ENCODE peak calls at places on chromosomes 13 and 19, in five cellular contexts. S, T, W, Q and J are unnamed samples. For H3K9me3, the result is how much of the 10 kb centered on the place peaks cover.

GRCh38 chr13:83007226-83007625 is 875.0 kb downstream of the SLITRK1 start:
- DNase-seq in S (no peak), T (no peak), W (no peak), Q (no peak), J (no peak)

GRCh38 chr13:72293206-72293605 is 426.2 kb upstream of the DACH1 start:
- DNase-seq in S (no peak), T (no peak), W (no peak), Q (no peak), J (peak)

GRCh38 chr19:11446652-11447301 is 11.3 kb downstream of the PRKCSH start:
- DNase-seq in S (no peak), T (no peak), W (peak), Q (peak), J (peak)

GRCh38 chr13:99590519-99591011 is 89.3 kb downstream of the TM9SF2 start:
- DNase-seq in S (no peak), T (no peak), W (no peak), Q (no peak), J (peak)

GRCh38 chr19:17424743-17425365 is 5.0 kb downstream of the MVB12A start:
- DNase-seq in S (no peak), T (no peak), W (peak), Q (no peak), J (peak)

GRCh38 chr19:45142016-45142727 is 18.6 kb downstream of the NKPD1 start:
- DNase-seq in S (no peak), T (no peak), W (no peak), Q (no peak), J (no peak)

GRCh38 chr13:50366488-50367174 is 351.4 kb downstream of the KCNRG start:
- DNase-seq in S (peak), T (no peak), W (peak), Q (no peak), J (peak)

GRCh38 chr13:27830010-27830409 is 37.7 kb downstream of the GSX1 start:
- DNase-seq in S (no peak), T (no peak), W (peak), Q (peak), J (peak)

GRCh38 chr19:50537769-50538230 is 24.1 kb upstream of the ASPDH start:
- DNase-seq in S (no peak), T (peak), W (peak), Q (peak), J (peak)

GRCh38 chr19:49642488-49643035 is 553 bp downstream of the SCAF1 start:
- DNase-seq in S (no peak), T (no peak), W (peak), Q (no peak), J (no peak)

GRCh38 chr13:101343128-101343787 is 73.0 kb downstream of the NALCN start:
- DNase-seq in S (no peak), T (no peak), W (no peak), Q (no peak), J (peak)

GRCh38 chr19:45591638-45592005 is 7.0 kb upstream of the OPA3 start:
- DNase-seq in S (no peak), T (no peak), W (no peak), Q (no peak), J (no peak)

GRCh38 chr13:21045101-21045500 is 16.3 kb downstream of the LATS2 start:
- DNase-seq in S (no peak), T (no peak), W (no peak), Q (no peak), J (no peak)

GRCh38 chr13:110103479-110103878 is 203.5 kb downstream of the COL4A1 start:
- DNase-seq in S (no peak), T (no peak), W (no peak), Q (no peak), J (no peak)

GRCh38 chr13:114007566-114007965 is 33.7 kb upstream of the C13orf46 start:
- DNase-seq in S (no peak), T (no peak), W (no peak), Q (no peak), J (no peak)

GRCh38 chr19:14683439-14683838 is 6.4 kb upstream of the ZNF333 start:
- DNase-seq in S (no peak), T (no peak), W (no peak), Q (no peak), J (no peak)

GRCh38 chr13:51759240-51759639 is 44.7 kb downstream of the DHRS12 start:
- DNase-seq in S (no peak), T (no peak), W (no peak), Q (no peak), J (no peak)

GRCh38 chr13:79481685-79482052 is 714 bp downstream of the NDFIP2 start:
- DNase-seq in S (no peak), T (no peak), W (peak), Q (no peak), J (no peak)

GRCh38 chr19:17420267-17420924 is 549 bp downstream of the MVB12A start:
- DNase-seq in S (no peak), T (no peak), W (peak), Q (no peak), J (peak)

GRCh38 chr19:13396256-13397080 is 109.8 kb downstream of the CACNA1A start:
- DNase-seq in S (no peak), T (peak), W (no peak), Q (peak), J (peak)

GRCh38 chr13:95571941-95572340 is 19.4 kb downstream of the CLDN10 start:
- DNase-seq in S (no peak), T (no peak), W (no peak), Q (no peak), J (no peak)

GRCh38 chr19:15265849-15266248 is 33.6 kb upstream of the EPHX3 start:
- DNase-seq in S (no peak), T (no peak), W (peak), Q (no peak), J (peak)

GRCh38 chr19:51277112-51277511 is 26.2 kb downstream of the SIGLECL1 start:
- DNase-seq in S (no peak), T (no peak), W (no peak), Q (no peak), J (no peak)

GRCh38 chr13:79679334-79679733 is 198.4 kb downstream of the NDFIP2 start:
- DNase-seq in S (no peak), T (peak), W (peak), Q (peak), J (peak)

GRCh38 chr13:42101821-42102580 is 53.6 kb downstream of the DGKH start:
- DNase-seq in S (no peak), T (no peak), W (no peak), Q (no peak), J (peak)

GRCh38 chr13:72126424-72126823 is 259.4 kb upstream of the DACH1 start:
- DNase-seq in S (no peak), T (no peak), W (no peak), Q (no peak), J (peak)

GRCh38 chr19:34236035-34236793 is 18.1 kb upstream of the GARRE1 start:
- DNase-seq in S (no peak), T (no peak), W (no peak), Q (no peak), J (no peak)

GRCh38 chr13:75329723-75330122 is 152.2 kb downstream of the TBC1D4 start:
- DNase-seq in S (no peak), T (peak), W (no peak), Q (no peak), J (no peak)

GRCh38 chr13:24623141-24623665 is 57.0 kb upstream of the ATP12A start:
- DNase-seq in S (no peak), T (no peak), W (no peak), Q (no peak), J (no peak)

GRCh38 chr13:30355405-30355741 is 48.0 kb upstream of the KATNAL1 start:
- DNase-seq in S (no peak), T (peak), W (peak), Q (no peak), J (peak)

GRCh38 chr13:110345266-110345665 is 38.2 kb downstream of the COL4A2 start:
- DNase-seq in S (no peak), T (no peak), W (no peak), Q (no peak), J (no peak)

GRCh38 chr13:73056054-73056962 is 2.5 kb upstream of the KLF5 start:
- DNase-seq in S (no peak), T (peak), W (no peak), Q (peak), J (peak)

GRCh38 chr19:8194528-8195275 is 14.5 kb upstream of the CERS4 start:
- DNase-seq in S (no peak), T (no peak), W (no peak), Q (no peak), J (no peak)

GRCh38 chr13:45224181-45224580 is 23.3 kb upstream of the KCTD4 start:
- DNase-seq in S (no peak), T (no peak), W (no peak), Q (no peak), J (no peak)

GRCh38 chr13:40238761-40239160 is 427.7 kb downstream of the FOXO1 start:
- DNase-seq in S (no peak), T (no peak), W (no peak), Q (no peak), J (no peak)

GRCh38 chr19:22326219-22326618 is 40.0 kb downstream of the ZNF729 start:
- DNase-seq in S (no peak), T (no peak), W (no peak), Q (no peak), J (no peak)

GRCh38 chr19:22332924-22333323 is 46.7 kb downstream of the ZNF729 start:
- DNase-seq in S (no peak), T (no peak), W (no peak), Q (no peak), J (no peak)

GRCh38 chr19:22331521-22331920 is 45.3 kb downstream of the ZNF729 start:
- DNase-seq in S (no peak), T (no peak), W (no peak), Q (no peak), J (no peak)

DNA sequence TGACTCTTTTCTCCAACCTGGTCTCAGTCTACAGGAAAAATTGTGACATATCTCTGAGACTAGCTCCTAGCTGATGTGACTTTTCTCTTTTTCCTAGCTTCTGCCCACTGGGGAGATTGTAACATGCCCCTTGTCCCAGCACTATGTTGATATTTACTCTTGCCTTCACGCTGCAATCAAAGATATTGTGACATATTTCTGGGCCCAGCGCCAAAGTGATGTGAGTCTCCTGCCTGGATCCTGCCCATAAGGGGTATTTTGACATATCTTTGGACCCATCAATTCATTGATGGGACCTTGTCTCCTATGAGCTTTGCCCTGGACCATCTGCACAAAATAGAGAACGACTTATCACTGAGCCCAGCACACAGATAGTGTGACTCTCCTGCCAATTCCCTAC is 41.1 kb downstream of the ZNF729 start:
- DNase-seq in S (no peak), T (no peak), W (no peak), Q (no peak), J (no peak)
- H3K9me3 ChIP-seq in S (under half), T (half or more), W (under half), Q (half or more), J (under half)

GRCh38 chr13:112067871-112068305 is 939 bp downstream of the SOX1 start:
- DNase-seq in S (no peak), T (no peak), W (no peak), Q (no peak), J (no peak)
- TF ChIP-seq MAX in S (no peak), T (no peak), W (no peak), Q (no peak), J (no peak)

GRCh38 chr19:58356236-58356970 is 3.1 kb upstream of the A1BG start:
- DNase-seq in S (no peak), T (no peak), W (no peak), Q (no peak), J (peak)

GRCh38 chr19:58356971-58357797 is 3.9 kb upstream of the A1BG start:
- DNase-seq in S (no peak), T (no peak), W (no peak), Q (no peak), J (no peak)

GRCh38 chr19:58355891-58356235 is 2.6 kb upstream of the A1BG start:
- DNase-seq in S (no peak), T (no peak), W (no peak), Q (no peak), J (no peak)

GRCh38 chr19:58355215-58355796 is 2.0 kb upstream of the A1BG start:
- DNase-seq in S (no peak), T (no peak), W (no peak), Q (no peak), J (no peak)

GRCh38 chr19:58357798-58358145 is 4.5 kb upstream of the A1BG start:
- DNase-seq in S (no peak), T (no peak), W (no peak), Q (no peak), J (no peak)
- H3K9me3 ChIP-seq in S (under half), T (under half), W (under half), Q (under half), J (under half)

DNA sequence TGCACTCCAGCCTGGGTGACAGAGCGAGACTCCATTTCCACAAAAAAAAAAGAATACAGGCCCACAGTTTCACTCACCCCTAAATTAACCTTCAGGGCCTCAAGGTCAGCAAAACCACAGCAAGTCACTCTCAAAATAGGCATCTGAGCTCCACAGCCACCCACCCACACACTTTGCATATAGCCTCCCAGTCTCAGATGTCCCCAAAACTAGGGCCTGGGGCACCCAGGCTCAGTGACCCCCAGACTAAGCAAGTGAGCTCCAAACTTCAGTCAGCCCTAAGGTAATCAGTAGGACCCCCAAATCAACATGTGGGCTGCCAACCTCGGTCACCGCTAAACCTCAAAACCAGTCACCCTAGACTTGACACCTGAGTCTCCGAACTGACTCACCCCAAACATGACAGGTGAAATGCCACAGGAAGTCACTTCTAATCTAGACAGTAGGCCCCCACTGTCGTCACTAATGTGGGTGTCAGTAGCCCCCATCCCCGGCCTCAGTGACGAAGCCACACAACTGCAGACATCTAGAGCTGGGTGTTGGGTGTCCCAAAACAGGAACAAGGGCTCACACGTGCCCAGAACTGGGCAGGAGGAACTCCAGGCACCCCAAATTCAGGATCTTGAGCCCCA is 13.9 kb downstream of the RABAC1 start:
- DNase-seq in S (peak), T (no peak), W (no peak), Q (no peak), J (no peak)
- TF ChIP-seq MAX in S (peak), T (no peak), W (no peak), Q (no peak), J (no peak)

DNA sequence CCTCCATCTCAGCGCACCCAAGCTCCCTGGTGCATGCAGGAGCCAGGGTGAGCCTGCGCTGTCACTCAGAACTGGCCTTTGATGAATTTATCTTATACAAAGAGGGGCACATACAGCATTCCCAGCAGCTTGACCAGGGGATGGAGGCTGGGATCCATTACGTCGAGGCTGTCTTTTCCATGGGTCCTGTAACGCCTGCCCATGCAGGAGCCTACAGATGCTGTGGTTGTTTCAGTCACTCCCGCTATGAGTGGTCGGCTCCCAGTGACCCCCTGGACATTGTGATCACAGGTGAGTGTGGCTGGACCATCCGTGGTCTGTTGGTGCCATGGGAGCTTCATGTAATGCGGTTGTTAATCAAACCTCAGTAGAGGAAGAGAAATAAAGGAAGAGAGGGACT is 33.0 kb downstream of the LAIR2 start:
- DNase-seq in S (no peak), T (no peak), W (no peak), Q (no peak), J (no peak)
- H3K9me3 ChIP-seq in S (under half), T (under half), W (under half), Q (under half), J (under half)

DNA sequence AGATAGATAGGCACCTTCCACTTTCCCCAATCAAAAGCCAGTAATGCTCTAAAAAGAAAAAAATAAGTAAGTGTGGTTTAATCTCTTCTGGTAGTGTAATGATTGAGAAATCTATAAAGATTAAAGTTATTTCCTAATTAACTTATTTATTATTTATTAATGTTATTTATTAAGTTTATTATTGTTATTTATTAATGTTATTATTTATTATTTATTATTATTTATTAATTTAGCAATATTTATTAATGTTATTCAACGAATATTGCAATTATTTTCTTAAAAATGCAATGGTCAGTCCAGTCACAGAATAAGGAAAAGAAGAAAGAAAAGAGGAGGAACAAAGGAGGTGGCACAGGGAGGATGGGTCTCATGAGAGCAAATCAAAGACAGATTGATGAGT is 100.7 kb downstream of the FREM2 start:
- DNase-seq in S (no peak), T (no peak), W (no peak), Q (no peak), J (no peak)
- TF ChIP-seq MAX in S (no peak), T (no peak), W (no peak), Q (no peak), J (no peak)

GRCh38 chr19:23382955-23383354 is 12.3 kb downstream of the ZNF91 start:
- DNase-seq in S (no peak), T (no peak), W (no peak), Q (no peak), J (no peak)
- H3K9me3 ChIP-seq in S (under half), T (half or more), W (under half), Q (half or more), J (under half)